ENCODE peak calls at places on chromosome 1, in nine cellular contexts. J is activated naive CD4-positive, alpha-beta T cell treated with anti-CD3 and anti-CD28 coated beads, Interleukin-2, amount 10 ng/mL, durations not matched to agents 7 days and 5 days; P is activated CD4-positive, CD25-positive, alpha-beta regulatory T cell; A is iPS-NIHi11; Z is NCI-H1930; R is erythroblast; D is psoas muscle; L is activated CD4-positive, alpha-beta memory T cell treated with anti-CD3 and anti-CD28 coated beads for 36 hours; H is GM12864. X is an unnamed sample.

GRCh38 chr1:91557039-91557690 is 56.5 kb downstream of the CDC7 start:
- DNase-seq in J (no peak), P (no peak), A (no peak), Z (no peak), R (no peak), D (no peak), L (no peak), H (no peak), X (peak)

GRCh38 chr1:209618756-209619420 is 33.3 kb downstream of the LAMB3 start:
- DNase-seq in J (no peak), P (no peak), A (no peak), Z (no peak), R (no peak), D (no peak), L (no peak), H (no peak), X (no peak)

GRCh38 chr1:30005972-30006619 is 717.3 kb downstream of the MATN1 start:
- DNase-seq in J (no peak), P (no peak), A (no peak), Z (no peak), R (no peak), D (no peak), L (no peak), H (no peak), X (no peak)

GRCh38 chr1:189149547-189150375 is 1327.9 kb downstream of the BRINP3 start:
- DNase-seq in J (no peak), P (no peak), A (peak), Z (no peak), R (no peak), D (no peak), L (no peak), H (no peak), X (peak)

GRCh38 chr1:181075727-181076350 is 12.7 kb upstream of the IER5 start:
- DNase-seq in J (no peak), P (no peak), A (no peak), Z (no peak), R (no peak), D (no peak), L (no peak), H (no peak), X (no peak)

GRCh38 chr1:115302390-115302961 is 35.6 kb downstream of the NGF start:
- DNase-seq in J (no peak), P (no peak), A (no peak), Z (no peak), R (no peak), D (no peak), L (no peak), H (no peak), X (peak)

GRCh38 chr1:174769961-174770549 is 229.7 kb upstream of the CACYBP start:
- DNase-seq in J (peak), P (no peak), A (peak), Z (peak), R (peak), D (no peak), L (no peak), H (no peak), X (no peak)

GRCh38 chr1:36771678-36772284 is 262.5 kb downstream of the GRIK3 start:
- DNase-seq in J (no peak), P (no peak), A (peak), Z (no peak), R (no peak), D (no peak), L (no peak), H (no peak), X (no peak)

GRCh38 chr1:109208847-109209463 is 4.8 kb upstream of the SARS1 start:
- DNase-seq in J (no peak), P (no peak), A (no peak), Z (no peak), R (no peak), D (no peak), L (no peak), H (no peak), X (no peak)

X was measured in islet precursor cell.